ENCODE peak calls at places on chromosomes 13 and 19, in seven cellular contexts. One of them, this sample, is unnamed.

GRCh38 chr19:7888826-7889217 is 512 bp downstream of the LRRC8E start:
- DNase-seq in T-helper 1 cell: no peak
- DNase-seq in HS-5: no peak
- DNase-seq in Right ventricle myocardium superior: no peak
- DNase-seq in GM03348: no peak
- DNase-seq in ureter: no peak
- DNase-seq in activated T-helper 1 cell treated with Interleukin-2 at 50 U/mL for 16 hours: no peak
- DNase-seq in this sample: no peak

GRCh38 chr13:79859756-79860155 is 378.8 kb downstream of the NDFIP2 start:
- DNase-seq in T-helper 1 cell: no peak
- DNase-seq in HS-5: no peak
- DNase-seq in Right ventricle myocardium superior: no peak
- DNase-seq in GM03348: no peak
- DNase-seq in ureter: no peak
- DNase-seq in activated T-helper 1 cell treated with Interleukin-2 at 50 U/mL for 16 hours: no peak
- DNase-seq in this sample: no peak

GRCh38 chr19:8815780-8816179 is 16.3 kb downstream of the ZNF558 start:
- DNase-seq in T-helper 1 cell: no peak
- DNase-seq in HS-5: no peak
- DNase-seq in Right ventricle myocardium superior: no peak
- DNase-seq in GM03348: no peak
- DNase-seq in ureter: no peak
- DNase-seq in activated T-helper 1 cell treated with Interleukin-2 at 50 U/mL for 16 hours: no peak
- DNase-seq in this sample: no peak

GRCh38 chr19:10006335-10006708 is 4.0 kb downstream of the COL5A3 start:
- DNase-seq in T-helper 1 cell: no peak
- DNase-seq in HS-5: no peak
- DNase-seq in Right ventricle myocardium superior: peak
- DNase-seq in GM03348: peak
- DNase-seq in ureter: no peak
- DNase-seq in activated T-helper 1 cell treated with Interleukin-2 at 50 U/mL for 16 hours: no peak
- DNase-seq in this sample: no peak

GRCh38 chr13:89115307-89115706 is 1444.1 kb downstream of the SLITRK5 start:
- DNase-seq in T-helper 1 cell: no peak
- DNase-seq in HS-5: no peak
- DNase-seq in Right ventricle myocardium superior: no peak
- DNase-seq in GM03348: no peak
- DNase-seq in ureter: no peak
- DNase-seq in activated T-helper 1 cell treated with Interleukin-2 at 50 U/mL for 16 hours: no peak
- DNase-seq in this sample: no peak

GRCh38 chr13:50344717-50345116 is 329.5 kb downstream of the KCNRG start:
- DNase-seq in T-helper 1 cell: no peak
- DNase-seq in HS-5: no peak
- DNase-seq in Right ventricle myocardium superior: no peak
- DNase-seq in GM03348: no peak
- DNase-seq in ureter: no peak
- DNase-seq in activated T-helper 1 cell treated with Interleukin-2 at 50 U/mL for 16 hours: no peak
- DNase-seq in this sample: no peak

GRCh38 chr19:12995596-12996541 is 594 bp downstream of the NFIX start:
- DNase-seq in T-helper 1 cell: no peak
- DNase-seq in HS-5: no peak
- DNase-seq in Right ventricle myocardium superior: no peak
- DNase-seq in GM03348: peak
- DNase-seq in ureter: no peak
- DNase-seq in activated T-helper 1 cell treated with Interleukin-2 at 50 U/mL for 16 hours: no peak
- DNase-seq in this sample: no peak

GRCh38 chr19:43524922-43525835 is 1.8 kb downstream of the ETHE1 start:
- DNase-seq in T-helper 1 cell: peak
- DNase-seq in HS-5: no peak
- DNase-seq in Right ventricle myocardium superior: peak
- DNase-seq in GM03348: peak
- DNase-seq in ureter: peak
- DNase-seq in activated T-helper 1 cell treated with Interleukin-2 at 50 U/mL for 16 hours: no peak
- DNase-seq in this sample: no peak